ENCODE peak calls at places on chromosome X, in six cellular contexts. M is fibroblast of mammary gland, N is mucosa of descending colon, L is left ventricle myocardium inferior, V is adrenal gland, X is NB4. P is an unnamed sample.
A peak's percentile ranks its signal among the peaks of the same experiment; 100 is the strongest.

GRCh38 chrX:46727445-46727844 is 31.5 kb downstream of the SLC9A7 start:
- DNase-seq in X (no peak), M (peak; percentile 59), V (no peak), L (no peak), N (no peak), P (no peak)

GRCh38 chrX:154735695-154736393 is 15.0 kb downstream of the GAB3 start:
- DNase-seq in N (no peak), L (peak; percentile 75), V (peak; percentile 77), M (peak; percentile 95), X (no peak), P (no peak)

GRCh38 chrX:87636533-87636932 is 118.9 kb downstream of the KLHL4 start:
- DNase-seq in X (no peak), V (no peak), N (no peak), L (no peak), M (no peak), P (no peak)

GRCh38 chrX:28205905-28206304 is 224.7 kb upstream of the DCAF8L1 start:
- DNase-seq in L (no peak), M (no peak), N (no peak), V (no peak), X (no peak), P (no peak)

GRCh38 chrX:118499295-118499694 is 3.7 kb downstream of the DOCK11 start:
- DNase-seq in V (no peak), M (no peak), X (no peak), N (no peak), L (no peak), P (no peak)

GRCh38 chrX:1885116-1885515 is 270.3 kb downstream of the ASMT start:
- DNase-seq in M (no peak), N (no peak), X (no peak), V (no peak), L (no peak), P (no peak)

GRCh38 chrX:24956828-24957227 is 58.9 kb downstream of the ARX start:
- DNase-seq in X (no peak), M (peak; percentile 53), V (no peak), L (no peak), N (no peak), P (no peak)

GRCh38 chrX:2878563-2878962 is 49.8 kb downstream of the GYG2 start:
- DNase-seq in L (no peak), M (no peak), N (no peak), X (no peak), V (no peak), P (no peak)

GRCh38 chrX:142134533-142134932 is 70.6 kb downstream of the MAGEC2 start:
- DNase-seq in L (no peak), X (no peak), M (no peak), N (no peak), V (no peak), P (no peak)

GRCh38 chrX:71098302-71098701 is 2.7 kb downstream of the FOXO4 start:
- DNase-seq in M (peak; percentile 42), N (peak; percentile 65), L (peak; percentile 40), V (peak; percentile 76), X (peak; percentile 86), P (no peak)

GRCh38 chrX:71181558-71181909 is 36.9 kb downstream of the NLGN3 start:
- DNase-seq in M (no peak), V (no peak), N (no peak), X (peak; percentile 83), L (no peak), P (peak; percentile 49)

GRCh38 chrX:148024425-148025148 is 43.5 kb downstream of the FMR1NB start:
- DNase-seq in X (peak; percentile 50), M (no peak), N (no peak), L (no peak), V (no peak), P (peak; percentile 16)

GRCh38 chrX:52346462-52347165 is 22.2 kb upstream of the XAGE2 start:
- DNase-seq in X (peak; percentile 4), N (no peak), V (no peak), L (no peak), M (peak; percentile 58), P (no peak)

GRCh38 chrX:2829066-2829430 is 318 bp downstream of the GYG2 start:
- DNase-seq in X (no peak), L (no peak), V (no peak), M (no peak), N (peak; percentile 54), P (no peak)

GRCh38 chrX:20829665-20830481 is 544.3 kb upstream of the CNKSR2 start:
- DNase-seq in M (peak; percentile 47), X (peak; percentile 21), N (no peak), V (no peak), L (no peak), P (no peak)

GRCh38 chrX:47540754-47541538 is 20.1 kb upstream of the ARAF start:
- DNase-seq in V (peak; percentile 91), N (peak; percentile 65), X (peak; percentile 87), L (peak; percentile 63), M (peak; percentile 91), P (no peak)

GRCh38 chrX:129771266-129771995 is 8.3 kb upstream of the SASH3 start:
- DNase-seq in N (no peak), M (no peak), V (no peak), L (no peak), X (no peak), P (no peak)

GRCh38 chrX:46575991-46576392 is 2.4 kb downstream of the CHST7 start:
- DNase-seq in L (peak; percentile 36), N (no peak), V (peak; percentile 58), M (peak; percentile 46), X (no peak), P (no peak)

GRCh38 chrX:153735274-153735673 is 10.6 kb downstream of the ABCD1 start:
- DNase-seq in V (no peak), X (peak; percentile 20), N (no peak), M (no peak), L (no peak), P (no peak)

GRCh38 chrX:107715331-107716044 is 60.1 kb downstream of the TSC22D3 start:
- DNase-seq in M (peak; percentile 49), V (peak; percentile 61), N (no peak), X (peak; percentile 30), L (no peak), P (no peak)

GRCh38 chrX:107716045-107716684 is 59.4 kb downstream of the TSC22D3 start:
- DNase-seq in V (peak; percentile 57), L (no peak), X (peak; percentile 42), N (peak; percentile 62), M (no peak), P (no peak)

GRCh38 chrX:107721318-107721717 is 54.3 kb downstream of the TSC22D3 start:
- DNase-seq in V (no peak), X (peak; percentile 63), N (no peak), L (no peak), M (no peak), P (no peak)

GRCh38 chrX:107716816-107717700 is 58.5 kb downstream of the TSC22D3 start:
- DNase-seq in N (peak; percentile 91), X (peak; percentile 92), V (peak; percentile 97), M (peak; percentile 89), L (peak; percentile 83), P (peak; percentile 76)

GRCh38 chrX:107718156-107718621 is 57.4 kb downstream of the TSC22D3 start:
- DNase-seq in V (peak; percentile 91), M (peak; percentile 88), L (no peak), X (peak; percentile 76), N (no peak), P (no peak)
- H3K4me3 ChIP-seq in V (no peak overlapping the region), M (no peak overlapping the region), L (peak overlapping the region; percentile 76), X (no peak overlapping the region), N (no peak overlapping the region), P (no peak overlapping the region)

DNA sequence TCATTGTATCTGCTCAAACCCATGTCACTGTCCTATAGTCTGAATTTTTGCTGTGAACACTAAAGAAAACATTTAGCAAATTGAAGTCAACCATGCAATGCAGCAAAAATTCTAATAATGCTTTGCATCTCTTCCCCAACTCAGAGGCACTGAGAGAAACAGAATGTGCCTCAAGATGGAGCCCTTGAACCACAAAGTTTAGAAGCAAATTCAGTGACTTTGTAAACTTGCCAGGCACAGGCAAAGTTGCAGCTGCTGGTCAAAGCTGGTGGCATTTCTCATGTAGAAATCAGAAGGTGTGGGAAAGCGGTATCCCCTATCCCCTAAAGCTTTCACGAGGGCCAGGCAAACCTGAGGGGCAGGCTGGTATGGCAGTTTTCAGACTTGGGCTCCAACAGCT is 121.7 kb upstream of the DIPK2B start:
- DNase-seq in N (no peak), M (peak; percentile 88), L (no peak), V (peak; percentile 59), X (peak; percentile 46), P (no peak)
- TF ChIP-seq CTCF in N (no peak), M (peak; percentile 61), L (peak; percentile 57), V (peak; percentile 61), X (no peak), P (no peak)

GRCh38 chrX:43971966-43972961 is 926 bp downstream of the NDP start:
- DNase-seq in M (peak; percentile 25), N (no peak), X (no peak), V (no peak), L (no peak), P (no peak)
- H3K4me3 ChIP-seq in M (peak overlapping the region; percentile 36), N (no peak overlapping the region), X (no peak overlapping the region), V (no peak overlapping the region), L (peak overlapping the region; percentile 51), P (no peak overlapping the region)

GRCh38 chrX:132025085-132025484 is 2.0 kb downstream of the STK26 start:
- DNase-seq in N (no peak), L (no peak), V (no peak), X (peak; percentile 56), M (no peak), P (no peak)
- TF ChIP-seq CTCF in N (no peak), L (no peak), V (no peak), X (no peak), M (no peak), P (no peak)

GRCh38 chrX:107672955-107673378 is 44.7 kb downstream of the PRPS1 start:
- DNase-seq in V (peak; percentile 89), L (peak; percentile 67), X (peak; percentile 82), M (peak; percentile 90), N (peak; percentile 91), P (peak; percentile 59)
- H3K4me3 ChIP-seq in V (no peak overlapping the region), L (peak overlapping the region; percentile 21), X (peak overlapping the region; percentile 42), M (no peak overlapping the region), N (no peak overlapping the region), P (no peak overlapping the region)

DNA sequence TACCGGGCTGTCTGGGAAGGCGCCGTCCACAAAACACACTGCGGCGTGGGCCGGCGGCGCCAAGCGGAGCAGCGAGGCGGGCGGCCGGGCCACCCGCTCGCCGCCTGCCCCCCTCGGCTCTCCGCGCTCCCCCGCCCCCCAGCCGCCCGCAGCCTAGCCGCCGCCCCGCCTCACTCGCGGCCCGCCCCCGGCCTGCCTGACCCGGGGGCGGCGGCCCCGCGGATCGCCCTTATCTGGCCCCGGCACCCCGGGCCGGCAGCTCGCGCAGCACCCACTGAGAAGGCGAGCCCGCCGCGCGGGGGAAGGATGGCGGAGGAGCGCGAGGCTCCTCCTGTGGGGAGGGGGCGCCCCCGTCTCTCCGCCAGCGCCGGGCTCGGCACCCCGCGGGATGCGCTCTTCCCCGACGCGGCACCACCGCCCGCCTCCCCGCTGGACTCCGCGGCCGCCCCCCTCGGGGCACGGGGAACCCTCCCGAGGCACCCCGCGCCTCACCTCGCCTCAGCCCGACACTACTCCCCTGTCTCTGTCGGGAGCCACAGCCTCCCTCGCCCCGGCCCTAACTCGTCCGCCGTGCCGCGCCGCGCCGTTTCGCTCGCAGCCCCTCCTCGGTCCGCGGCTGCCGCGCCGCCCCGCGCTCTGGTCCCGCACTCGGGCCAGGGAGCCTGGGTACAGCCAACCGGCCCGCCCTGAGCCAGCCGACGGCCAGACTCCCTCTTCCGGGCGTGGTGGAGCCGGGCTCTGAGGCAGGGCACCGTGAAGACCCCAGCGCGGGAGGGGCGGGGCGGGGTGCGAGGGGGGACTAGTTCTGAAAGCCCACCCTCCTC is 564 bp downstream of the ATP11C start:
- DNase-seq in N (peak; percentile 74), X (peak; percentile 55), V (peak; percentile 60), L (peak; percentile 51), M (no peak), P (no peak)
- TF ChIP-seq CTCF in N (no peak), X (no peak), V (no peak), L (no peak), M (no peak), P (no peak)

GRCh38 chrX:40157228-40158035 is 59.7 kb upstream of the BCOR start:
- DNase-seq in X (peak; percentile 46), L (no peak), V (no peak), M (no peak), N (no peak), P (no peak)
- H3K4me3 ChIP-seq in X (peak overlapping the region; percentile 28), L (peak overlapping the region; percentile 65), V (peak overlapping the region; percentile 66), M (no peak overlapping the region), N (no peak overlapping the region), P (peak overlapping the region; percentile 31)